ENCODE peak calls at places on chromosomes 3 and 15, in eight cellular contexts. X, Q, T, Z, A, B, U and W are unnamed samples.

GRCh38 chr3:4739289-4740236 is 239.7 kb upstream of the BHLHE40 start:
- DNase-seq in X (no peak), Q (no peak), T (no peak), Z (no peak), A (no peak), B (no peak), U (no peak), W (no peak)

GRCh38 chr3:113485161-113485609 is 29.8 kb downstream of the SPICE1 start:
- DNase-seq in X (no peak), Q (no peak), T (no peak), Z (peak), A (peak), B (no peak), U (no peak), W (no peak)

GRCh38 chr3:48188266-48189201 is at the start of gene CDC25A:
- DNase-seq in X (peak), Q (peak), T (peak), Z (peak), A (peak), B (peak), U (peak), W (peak)

GRCh38 chr15:89360294-89360971 is 25.8 kb upstream of the POLG start:
- DNase-seq in X (peak), Q (no peak), T (no peak), Z (no peak), A (no peak), B (no peak), U (no peak), W (no peak)

GRCh38 chr15:83206387-83206970 is 1.1 kb downstream of the HDGFL3 start:
- DNase-seq in X (no peak), Q (no peak), T (no peak), Z (no peak), A (no peak), B (no peak), U (peak), W (no peak)

GRCh38 chr3:147398841-147399534 is 7.4 kb downstream of the ZIC4 start:
- DNase-seq in X (no peak), Q (no peak), T (no peak), Z (no peak), A (no peak), B (no peak), U (no peak), W (no peak)

GRCh38 chr3:99875925-99876781 is 58.5 kb downstream of the CMSS1 start:
- DNase-seq in X (peak), Q (peak), T (peak), Z (peak), A (peak), B (peak), U (peak), W (peak)

GRCh38 chr15:75666823-75667501 is 19.2 kb downstream of the SNX33 start:
- DNase-seq in X (no peak), Q (peak), T (no peak), Z (no peak), A (no peak), B (no peak), U (peak), W (peak)

GRCh38 chr3:52167240-52167639 is 13.0 kb upstream of the POC1A start:
- DNase-seq in X (no peak), Q (no peak), T (no peak), Z (no peak), A (no peak), B (no peak), U (no peak), W (no peak)

GRCh38 chr15:51267047-51267713 is 71.2 kb downstream of the CYP19A1 start:
- DNase-seq in X (peak), Q (no peak), T (no peak), Z (no peak), A (no peak), B (no peak), U (no peak), W (no peak)

GRCh38 chr3:101868534-101869464 is 19.5 kb downstream of the NFKBIZ start:
- DNase-seq in X (no peak), Q (peak), T (no peak), Z (no peak), A (no peak), B (no peak), U (peak), W (no peak)

GRCh38 chr15:87365221-87365620 is 891.3 kb downstream of the NTRK3 start:
- DNase-seq in X (no peak), Q (no peak), T (no peak), Z (no peak), A (no peak), B (no peak), U (peak), W (no peak)

GRCh38 chr3:119872773-119873172 is 90.9 kb downstream of the NR1I2 start:
- DNase-seq in X (no peak), Q (no peak), T (no peak), Z (no peak), A (no peak), B (no peak), U (no peak), W (no peak)

GRCh38 chr15:26294062-26294689 is 431.0 kb upstream of the ATP10A start:
- DNase-seq in X (no peak), Q (peak), T (no peak), Z (no peak), A (no peak), B (no peak), U (no peak), W (no peak)